ENCODE peak calls at places on chromosomes 16 and 17, in five cellular contexts. X, G, P, M and F are unnamed samples.

GRCh38 chr16:74563828-74564263 is 43.1 kb downstream of the GLG1 start:
- DNase-seq in P (no peak), X (no peak), M (no peak), G (peak), F (no peak)

GRCh38 chr17:67942810-67943209 is 53.5 kb downstream of the C17orf58 start:
- DNase-seq in M (no peak), G (peak), X (no peak), P (no peak), F (no peak)

GRCh38 chr17:59815965-59816364 is 76.8 kb downstream of the TUBD1 start:
- DNase-seq in P (no peak), G (no peak), M (no peak), X (no peak), F (no peak)

GRCh38 chr16:25707982-25708583 is 16.3 kb downstream of the HS3ST4 start:
- DNase-seq in P (no peak), M (peak), X (no peak), G (peak), F (no peak)

GRCh38 chr17:2965621-2966275 is 97.7 kb downstream of the OR1D5 start:
- DNase-seq in P (no peak), G (peak), X (no peak), M (no peak), F (no peak)

GRCh38 chr16:80883159-80883642 is 78.8 kb upstream of the CDYL2 start:
- DNase-seq in P (no peak), X (no peak), G (no peak), M (no peak), F (no peak)

GRCh38 chr16:50315346-50315997 is 49.1 kb downstream of the ADCY7 start:
- DNase-seq in M (no peak), P (no peak), X (no peak), G (no peak), F (peak)

GRCh38 chr16:11386054-11386680 is 40.9 kb downstream of the RMI2 start:
- DNase-seq in M (no peak), G (no peak), X (peak), P (no peak), F (no peak)

GRCh38 chr17:49741009-49741691 is 22.8 kb downstream of the FAM117A start:
- DNase-seq in P (no peak), G (no peak), M (no peak), X (no peak), F (no peak)

GRCh38 chr17:67044016-67044772 is at the start of gene CACNG1:
- DNase-seq in M (no peak), G (no peak), X (no peak), P (no peak), F (no peak)

GRCh38 chr17:42653179-42654124 is 5.6 kb upstream of the TUBG2 start:
- DNase-seq in P (no peak), M (no peak), G (peak), X (peak), F (no peak)

GRCh38 chr17:80886641-80887573 is 104.7 kb upstream of the CHMP6 start:
- DNase-seq in G (no peak), P (no peak), X (peak), M (no peak), F (no peak)

GRCh38 chr16:88803264-88803987 is at the start of gene CDT1:
- DNase-seq in P (peak), X (peak), G (peak), M (peak), F (peak)

GRCh38 chr16:66422366-66422765 is 4.7 kb upstream of the BEAN1 start:
- DNase-seq in G (no peak), X (no peak), P (no peak), M (no peak), F (no peak)

GRCh38 chr17:83178533-83179201 is 99.3 kb downstream of the METRNL start:
- DNase-seq in G (no peak), M (no peak), X (no peak), P (no peak), F (peak)

GRCh38 chr16:14302031-14302398 is 230.9 kb downstream of the MRTFB start:
- DNase-seq in M (peak), X (peak), G (peak), P (no peak), F (peak)